ENCODE peak calls at places on chromosomes 5 and 9, in ten cellular contexts. J, M, B, X, F, A, Y, D, G and W are unnamed samples.

GRCh38 chr9:71472400-71472799 is 295.9 kb downstream of the CEMIP2 start:
- DNase-seq in J (no peak), M (no peak), B (no peak), X (no peak), F (no peak), A (no peak), Y (no peak), D (no peak), G (no peak), W (no peak)

GRCh38 chr5:115842089-115842881 is 550 bp downstream of the AP3S1 start:
- DNase-seq in J (no peak), M (no peak), B (no peak), X (no peak), F (no peak), A (no peak), Y (no peak), D (peak), G (peak), W (no peak)

GRCh38 chr9:81032831-81033230 is 656.5 kb downstream of the TLE1 start:
- DNase-seq in J (no peak), M (no peak), B (no peak), X (no peak), F (no peak), A (no peak), Y (no peak), D (no peak), G (no peak), W (no peak)

GRCh38 chr9:109114670-109115069 is 5.1 kb downstream of the TMEM245 start:
- DNase-seq in J (no peak), M (no peak), B (no peak), X (no peak), F (no peak), A (no peak), Y (no peak), D (no peak), G (no peak), W (no peak)

GRCh38 chr5:40404613-40405012 is 275.1 kb upstream of the PTGER4 start:
- DNase-seq in J (no peak), M (no peak), B (no peak), X (no peak), F (no peak), A (no peak), Y (no peak), D (no peak), G (no peak), W (no peak)

GRCh38 chr9:87516222-87516930 is 18.7 kb downstream of the DAPK1 start:
- DNase-seq in J (peak), M (peak), B (no peak), X (no peak), F (peak), A (no peak), Y (no peak), D (peak), G (no peak), W (peak)

GRCh38 chr5:138725153-138725884 is 27.9 kb upstream of the CTNNA1 start:
- DNase-seq in J (peak), M (peak), B (peak), X (peak), F (no peak), A (no peak), Y (peak), D (peak), G (peak), W (peak)

GRCh38 chr9:130426467-130426773 is 18.3 kb upstream of the ASS1 start:
- DNase-seq in J (no peak), M (no peak), B (no peak), X (no peak), F (no peak), A (no peak), Y (no peak), D (no peak), G (no peak), W (no peak)

GRCh38 chr5:180646289-180646962 is 3.0 kb downstream of the FLT4 start:
- DNase-seq in J (no peak), M (no peak), B (no peak), X (no peak), F (no peak), A (no peak), Y (no peak), D (no peak), G (no peak), W (peak)

GRCh38 chr5:57853929-57854697 is 371.5 kb upstream of the ACTBL2 start:
- DNase-seq in J (no peak), M (no peak), B (no peak), X (no peak), F (no peak), A (no peak), Y (no peak), D (no peak), G (no peak), W (no peak)

GRCh38 chr5:170348069-170348702 is 41.0 kb downstream of the KCNMB1 start:
- DNase-seq in J (no peak), M (no peak), B (no peak), X (no peak), F (no peak), A (no peak), Y (no peak), D (no peak), G (no peak), W (no peak)

GRCh38 chr5:93100433-93100832 is 480.6 kb downstream of the NR2F1-AS1 start:
- DNase-seq in J (no peak), M (no peak), B (no peak), X (no peak), F (no peak), A (no peak), Y (no peak), D (no peak), G (peak), W (no peak)

GRCh38 chr5:152634596-152634995 is 229.5 kb upstream of the NMUR2 start:
- DNase-seq in J (no peak), M (no peak), B (no peak), X (no peak), F (no peak), A (no peak), Y (no peak), D (no peak), G (no peak), W (no peak)

GRCh38 chr5:98144710-98145109 is 628.8 kb upstream of the RGMB start:
- DNase-seq in J (no peak), M (no peak), B (no peak), X (no peak), F (no peak), A (no peak), Y (no peak), D (no peak), G (no peak), W (no peak)

GRCh38 chr5:88889165-88890069 is 6.4 kb upstream of the MEF2C start:
- DNase-seq in J (no peak), M (peak), B (peak), X (no peak), F (peak), A (no peak), Y (peak), D (no peak), G (no peak), W (peak)

GRCh38 chr5:166493627-166494026 is 1797.8 kb upstream of the WWC1 start:
- DNase-seq in J (no peak), M (no peak), B (no peak), X (no peak), F (no peak), A (no peak), Y (no peak), D (no peak), G (no peak), W (no peak)

GRCh38 chr9:127064335-127064734 is 58.1 kb downstream of the ANGPTL2 start:
- DNase-seq in J (no peak), M (no peak), B (no peak), X (no peak), F (no peak), A (peak), Y (no peak), D (no peak), G (no peak), W (no peak)

GRCh38 chr9:7560669-7561305 is 238.8 kb downstream of the DMAC1 start:
- DNase-seq in J (no peak), M (no peak), B (no peak), X (no peak), F (no peak), A (no peak), Y (no peak), D (no peak), G (no peak), W (no peak)

GRCh38 chr5:56763182-56763581 is 52.2 kb upstream of the MAP3K1 start:
- DNase-seq in J (no peak), M (no peak), B (no peak), X (no peak), F (no peak), A (no peak), Y (no peak), D (no peak), G (no peak), W (no peak)

GRCh38 chr9:127612993-127613954 is 1.2 kb downstream of the STXBP1 start:
- DNase-seq in J (peak), M (peak), B (peak), X (no peak), F (peak), A (no peak), Y (peak), D (no peak), G (no peak), W (peak)

GRCh38 chr9:81588148-81588874 is 101.0 kb downstream of the TLE1 start:
- DNase-seq in J (peak), M (peak), B (no peak), X (no peak), F (no peak), A (no peak), Y (peak), D (peak), G (no peak), W (peak)

GRCh38 chr9:136747161-136748060 is 914 bp downstream of the LCN6 start:
- DNase-seq in J (no peak), M (no peak), B (no peak), X (no peak), F (no peak), A (no peak), Y (no peak), D (no peak), G (no peak), W (no peak)
- H3K4me3 ChIP-seq in J (no peak), M (no peak), B (no peak), X (no peak), F (no peak), A (no peak), Y (no peak), D (no peak), G (no peak), W (no peak)

GRCh38 chr9:91423785-91424402 is at the start of gene NFIL3:
- DNase-seq in J (peak), M (peak), B (peak), X (no peak), F (peak), A (no peak), Y (peak), D (peak), G (no peak), W (peak)
- TF ChIP-seq POLR2A in J (no peak), M (peak), B (peak), X (peak), F (peak), A (peak), Y (peak), D (peak), G (peak), W (peak)

GRCh38 chr9:98861881-98862501 is 54.5 kb downstream of the GALNT12 start:
- DNase-seq in J (no peak), M (no peak), B (no peak), X (peak), F (no peak), A (no peak), Y (no peak), D (no peak), G (no peak), W (no peak)
- TF ChIP-seq POLR2AphosphoS5 in J (peak), M (no peak), B (peak), X (peak), F (no peak), A (no peak), Y (no peak), D (no peak), G (no peak), W (peak)

GRCh38 chr9:113563856-113564514 is 100.5 kb downstream of the RGS3 start:
- DNase-seq in J (no peak), M (no peak), B (peak), X (no peak), F (peak), A (no peak), Y (no peak), D (no peak), G (no peak), W (no peak)

GRCh38 chr9:113562653-113563381 is 99.3 kb downstream of the RGS3 start:
- DNase-seq in J (no peak), M (no peak), B (peak), X (no peak), F (peak), A (no peak), Y (no peak), D (no peak), G (no peak), W (no peak)

GRCh38 chr9:113566011-113566711 is 102.6 kb downstream of the RGS3 start:
- DNase-seq in J (no peak), M (no peak), B (no peak), X (no peak), F (peak), A (no peak), Y (no peak), D (no peak), G (no peak), W (no peak)

GRCh38 chr9:113566712-113567071 is 103.2 kb downstream of the RGS3 start:
- DNase-seq in J (peak), M (no peak), B (peak), X (no peak), F (peak), A (no peak), Y (no peak), D (no peak), G (no peak), W (no peak)

GRCh38 chr9:113564804-113565237 is 101.3 kb downstream of the RGS3 start:
- DNase-seq in J (peak), M (no peak), B (no peak), X (no peak), F (peak), A (no peak), Y (peak), D (no peak), G (no peak), W (peak)
- H3K4me3 ChIP-seq in J (peak), M (no peak), B (peak), X (peak), F (peak), A (no peak), Y (peak), D (no peak), G (no peak), W (peak)